ENCODE peak calls at places on chromosomes 2 and 18, in ten cellular contexts. One of them, this sample, is unnamed.

GRCh38 chr2:14626873-14627272 is 5.6 kb upstream of the LRATD1 start:
- DNase-seq in astrocyte of the spinal cord: no peak
- DNase-seq in Caki2: no peak
- DNase-seq in stimulated activated CD4-positive, alpha-beta T cell treated with anti-CD3 and anti-CD28 coated beads, Interleukin-4, amount 100 ng/mL, for 24 hours: no peak
- DNase-seq in AG04449: no peak
- DNase-seq in ecto neural progenitor cell: no peak
- DNase-seq in adipocyte: no peak
- DNase-seq in NCI-H748 treated with DMSO at 0.1 percent for 48 hours: peak
- DNase-seq in AG20443: no peak
- DNase-seq in aorta: no peak
- DNase-seq in this sample: peak

GRCh38 chr18:44839239-44839666 is 158.6 kb downstream of the SETBP1 start:
- DNase-seq in astrocyte of the spinal cord: peak
- DNase-seq in Caki2: peak
- DNase-seq in stimulated activated CD4-positive, alpha-beta T cell treated with anti-CD3 and anti-CD28 coated beads, Interleukin-4, amount 100 ng/mL, for 24 hours: peak
- DNase-seq in AG04449: no peak
- DNase-seq in ecto neural progenitor cell: no peak
- DNase-seq in adipocyte: peak
- DNase-seq in NCI-H748 treated with DMSO at 0.1 percent for 48 hours: no peak
- DNase-seq in AG20443: peak
- DNase-seq in aorta: peak
- DNase-seq in this sample: no peak

GRCh38 chr2:96484096-96484495 is 21.1 kb downstream of the NEURL3 start:
- DNase-seq in astrocyte of the spinal cord: no peak
- DNase-seq in Caki2: no peak
- DNase-seq in stimulated activated CD4-positive, alpha-beta T cell treated with anti-CD3 and anti-CD28 coated beads, Interleukin-4, amount 100 ng/mL, for 24 hours: no peak
- DNase-seq in AG04449: no peak
- DNase-seq in ecto neural progenitor cell: no peak
- DNase-seq in adipocyte: no peak
- DNase-seq in NCI-H748 treated with DMSO at 0.1 percent for 48 hours: no peak
- DNase-seq in AG20443: no peak
- DNase-seq in aorta: no peak
- DNase-seq in this sample: no peak

GRCh38 chr18:50401888-50402287 is 27.0 kb downstream of the SKA1 start:
- DNase-seq in astrocyte of the spinal cord: peak
- DNase-seq in Caki2: no peak
- DNase-seq in stimulated activated CD4-positive, alpha-beta T cell treated with anti-CD3 and anti-CD28 coated beads, Interleukin-4, amount 100 ng/mL, for 24 hours: no peak
- DNase-seq in AG04449: no peak
- DNase-seq in ecto neural progenitor cell: no peak
- DNase-seq in adipocyte: no peak
- DNase-seq in NCI-H748 treated with DMSO at 0.1 percent for 48 hours: peak
- DNase-seq in AG20443: peak
- DNase-seq in aorta: no peak
- DNase-seq in this sample: peak

GRCh38 chr2:172554352-172555271 is 1.3 kb upstream of the PDK1 start:
- DNase-seq in astrocyte of the spinal cord: no peak
- DNase-seq in Caki2: no peak
- DNase-seq in stimulated activated CD4-positive, alpha-beta T cell treated with anti-CD3 and anti-CD28 coated beads, Interleukin-4, amount 100 ng/mL, for 24 hours: peak
- DNase-seq in AG04449: no peak
- DNase-seq in ecto neural progenitor cell: no peak
- DNase-seq in adipocyte: no peak
- DNase-seq in NCI-H748 treated with DMSO at 0.1 percent for 48 hours: no peak
- DNase-seq in AG20443: no peak
- DNase-seq in aorta: no peak
- DNase-seq in this sample: no peak

GRCh38 chr2:127196998-127197397 is 23.1 kb downstream of the CYP27C1 start:
- DNase-seq in astrocyte of the spinal cord: no peak
- DNase-seq in Caki2: peak
- DNase-seq in stimulated activated CD4-positive, alpha-beta T cell treated with anti-CD3 and anti-CD28 coated beads, Interleukin-4, amount 100 ng/mL, for 24 hours: no peak
- DNase-seq in AG04449: no peak
- DNase-seq in ecto neural progenitor cell: no peak
- DNase-seq in adipocyte: no peak
- DNase-seq in NCI-H748 treated with DMSO at 0.1 percent for 48 hours: peak
- DNase-seq in AG20443: no peak
- DNase-seq in aorta: no peak
- DNase-seq in this sample: peak

GRCh38 chr2:42249284-42249683 is 80.1 kb downstream of the EML4 start:
- DNase-seq in astrocyte of the spinal cord: no peak
- DNase-seq in Caki2: no peak
- DNase-seq in stimulated activated CD4-positive, alpha-beta T cell treated with anti-CD3 and anti-CD28 coated beads, Interleukin-4, amount 100 ng/mL, for 24 hours: no peak
- DNase-seq in AG04449: no peak
- DNase-seq in ecto neural progenitor cell: no peak
- DNase-seq in adipocyte: no peak
- DNase-seq in NCI-H748 treated with DMSO at 0.1 percent for 48 hours: no peak
- DNase-seq in AG20443: no peak
- DNase-seq in aorta: no peak
- DNase-seq in this sample: no peak

GRCh38 chr2:196959291-196959690 is 32.8 kb upstream of the PGAP1 start:
- DNase-seq in astrocyte of the spinal cord: no peak
- DNase-seq in Caki2: no peak
- DNase-seq in stimulated activated CD4-positive, alpha-beta T cell treated with anti-CD3 and anti-CD28 coated beads, Interleukin-4, amount 100 ng/mL, for 24 hours: no peak
- DNase-seq in AG04449: no peak
- DNase-seq in ecto neural progenitor cell: no peak
- DNase-seq in adipocyte: no peak
- DNase-seq in NCI-H748 treated with DMSO at 0.1 percent for 48 hours: no peak
- DNase-seq in AG20443: no peak
- DNase-seq in aorta: no peak
- DNase-seq in this sample: no peak

GRCh38 chr2:40823465-40823864 is 371.6 kb upstream of the SLC8A1 start:
- DNase-seq in astrocyte of the spinal cord: no peak
- DNase-seq in Caki2: no peak
- DNase-seq in stimulated activated CD4-positive, alpha-beta T cell treated with anti-CD3 and anti-CD28 coated beads, Interleukin-4, amount 100 ng/mL, for 24 hours: no peak
- DNase-seq in AG04449: no peak
- DNase-seq in ecto neural progenitor cell: no peak
- DNase-seq in adipocyte: no peak
- DNase-seq in NCI-H748 treated with DMSO at 0.1 percent for 48 hours: no peak
- DNase-seq in AG20443: no peak
- DNase-seq in aorta: no peak
- DNase-seq in this sample: no peak

GRCh38 chr18:49628993-49629795 is 67.3 kb downstream of the LIPG start:
- DNase-seq in astrocyte of the spinal cord: no peak
- DNase-seq in Caki2: peak
- DNase-seq in stimulated activated CD4-positive, alpha-beta T cell treated with anti-CD3 and anti-CD28 coated beads, Interleukin-4, amount 100 ng/mL, for 24 hours: no peak
- DNase-seq in AG04449: no peak
- DNase-seq in ecto neural progenitor cell: peak
- DNase-seq in adipocyte: no peak
- DNase-seq in NCI-H748 treated with DMSO at 0.1 percent for 48 hours: no peak
- DNase-seq in AG20443: peak
- DNase-seq in aorta: no peak
- DNase-seq in this sample: no peak

GRCh38 chr2:75787532-75788132 is 76.9 kb upstream of the GCFC2 start:
- DNase-seq in astrocyte of the spinal cord: peak
- DNase-seq in Caki2: peak
- DNase-seq in stimulated activated CD4-positive, alpha-beta T cell treated with anti-CD3 and anti-CD28 coated beads, Interleukin-4, amount 100 ng/mL, for 24 hours: no peak
- DNase-seq in AG04449: no peak
- DNase-seq in ecto neural progenitor cell: no peak
- DNase-seq in adipocyte: peak
- DNase-seq in NCI-H748 treated with DMSO at 0.1 percent for 48 hours: peak
- DNase-seq in AG20443: peak
- DNase-seq in aorta: no peak
- DNase-seq in this sample: peak

GRCh38 chr18:7878265-7879173 is 311.4 kb downstream of the PTPRM start:
- DNase-seq in astrocyte of the spinal cord: no peak
- DNase-seq in Caki2: peak
- DNase-seq in stimulated activated CD4-positive, alpha-beta T cell treated with anti-CD3 and anti-CD28 coated beads, Interleukin-4, amount 100 ng/mL, for 24 hours: no peak
- DNase-seq in AG04449: no peak
- DNase-seq in ecto neural progenitor cell: no peak
- DNase-seq in adipocyte: no peak
- DNase-seq in NCI-H748 treated with DMSO at 0.1 percent for 48 hours: peak
- DNase-seq in AG20443: no peak
- DNase-seq in aorta: no peak
- DNase-seq in this sample: peak

GRCh38 chr2:193869564-193869963 is 1674.8 kb upstream of the TMEFF2 start:
- DNase-seq in astrocyte of the spinal cord: no peak
- DNase-seq in Caki2: no peak
- DNase-seq in stimulated activated CD4-positive, alpha-beta T cell treated with anti-CD3 and anti-CD28 coated beads, Interleukin-4, amount 100 ng/mL, for 24 hours: no peak
- DNase-seq in AG04449: no peak
- DNase-seq in ecto neural progenitor cell: no peak
- DNase-seq in adipocyte: no peak
- DNase-seq in NCI-H748 treated with DMSO at 0.1 percent for 48 hours: no peak
- DNase-seq in AG20443: no peak
- DNase-seq in aorta: no peak
- DNase-seq in this sample: no peak

GRCh38 chr18:25350561-25351201 is 1.3 kb downstream of the ZNF521 start:
- DNase-seq in astrocyte of the spinal cord: peak
- DNase-seq in Caki2: peak
- DNase-seq in stimulated activated CD4-positive, alpha-beta T cell treated with anti-CD3 and anti-CD28 coated beads, Interleukin-4, amount 100 ng/mL, for 24 hours: no peak
- DNase-seq in AG04449: no peak
- DNase-seq in ecto neural progenitor cell: peak
- DNase-seq in adipocyte: peak
- DNase-seq in NCI-H748 treated with DMSO at 0.1 percent for 48 hours: peak
- DNase-seq in AG20443: peak
- DNase-seq in aorta: peak
- DNase-seq in this sample: no peak

GRCh38 chr2:176827269-176827668 is 385.3 kb upstream of the HNRNPA3 start:
- DNase-seq in astrocyte of the spinal cord: no peak
- DNase-seq in Caki2: no peak
- DNase-seq in stimulated activated CD4-positive, alpha-beta T cell treated with anti-CD3 and anti-CD28 coated beads, Interleukin-4, amount 100 ng/mL, for 24 hours: peak
- DNase-seq in AG04449: no peak
- DNase-seq in ecto neural progenitor cell: no peak
- DNase-seq in adipocyte: no peak
- DNase-seq in NCI-H748 treated with DMSO at 0.1 percent for 48 hours: no peak
- DNase-seq in AG20443: peak
- DNase-seq in aorta: no peak
- DNase-seq in this sample: no peak

GRCh38 chr2:71610671-71611070 is 157.3 kb downstream of the DYSF start:
- DNase-seq in astrocyte of the spinal cord: no peak
- DNase-seq in Caki2: no peak
- DNase-seq in stimulated activated CD4-positive, alpha-beta T cell treated with anti-CD3 and anti-CD28 coated beads, Interleukin-4, amount 100 ng/mL, for 24 hours: no peak
- DNase-seq in AG04449: no peak
- DNase-seq in ecto neural progenitor cell: no peak
- DNase-seq in adipocyte: no peak
- DNase-seq in NCI-H748 treated with DMSO at 0.1 percent for 48 hours: no peak
- DNase-seq in AG20443: no peak
- DNase-seq in aorta: peak
- DNase-seq in this sample: no peak

GRCh38 chr2:105487142-105488069 is 88.6 kb upstream of the FHL2 start:
- DNase-seq in astrocyte of the spinal cord: peak
- DNase-seq in Caki2: peak
- DNase-seq in stimulated activated CD4-positive, alpha-beta T cell treated with anti-CD3 and anti-CD28 coated beads, Interleukin-4, amount 100 ng/mL, for 24 hours: no peak
- DNase-seq in AG04449: peak
- DNase-seq in ecto neural progenitor cell: no peak
- DNase-seq in adipocyte: peak
- DNase-seq in NCI-H748 treated with DMSO at 0.1 percent for 48 hours: no peak
- DNase-seq in AG20443: peak
- DNase-seq in aorta: no peak
- DNase-seq in this sample: no peak

GRCh38 chr2:143176606-143177005 is 47.4 kb downstream of the ARHGAP15 start:
- DNase-seq in astrocyte of the spinal cord: no peak
- DNase-seq in Caki2: no peak
- DNase-seq in stimulated activated CD4-positive, alpha-beta T cell treated with anti-CD3 and anti-CD28 coated beads, Interleukin-4, amount 100 ng/mL, for 24 hours: no peak
- DNase-seq in AG04449: no peak
- DNase-seq in ecto neural progenitor cell: no peak
- DNase-seq in adipocyte: no peak
- DNase-seq in NCI-H748 treated with DMSO at 0.1 percent for 48 hours: no peak
- DNase-seq in AG20443: no peak
- DNase-seq in aorta: no peak
- DNase-seq in this sample: no peak

GRCh38 chr18:79510731-79511141 is 115.0 kb downstream of the NFATC1 start:
- DNase-seq in astrocyte of the spinal cord: no peak
- DNase-seq in Caki2: no peak
- DNase-seq in stimulated activated CD4-positive, alpha-beta T cell treated with anti-CD3 and anti-CD28 coated beads, Interleukin-4, amount 100 ng/mL, for 24 hours: no peak
- DNase-seq in AG04449: no peak
- DNase-seq in ecto neural progenitor cell: no peak
- DNase-seq in adipocyte: no peak
- DNase-seq in NCI-H748 treated with DMSO at 0.1 percent for 48 hours: no peak
- DNase-seq in AG20443: no peak
- DNase-seq in aorta: peak
- DNase-seq in this sample: no peak

GRCh38 chr18:36467614-36468013 is 170.1 kb downstream of the FHOD3 start:
- DNase-seq in astrocyte of the spinal cord: no peak
- DNase-seq in Caki2: no peak
- DNase-seq in stimulated activated CD4-positive, alpha-beta T cell treated with anti-CD3 and anti-CD28 coated beads, Interleukin-4, amount 100 ng/mL, for 24 hours: no peak
- DNase-seq in AG04449: no peak
- DNase-seq in ecto neural progenitor cell: no peak
- DNase-seq in adipocyte: no peak
- DNase-seq in NCI-H748 treated with DMSO at 0.1 percent for 48 hours: no peak
- DNase-seq in AG20443: no peak
- DNase-seq in aorta: no peak
- DNase-seq in this sample: peak

GRCh38 chr18:49819768-49820662 is 6.7 kb upstream of the ACAA2 start:
- DNase-seq in astrocyte of the spinal cord: no peak
- DNase-seq in Caki2: no peak
- DNase-seq in stimulated activated CD4-positive, alpha-beta T cell treated with anti-CD3 and anti-CD28 coated beads, Interleukin-4, amount 100 ng/mL, for 24 hours: peak
- DNase-seq in AG04449: no peak
- DNase-seq in ecto neural progenitor cell: no peak
- DNase-seq in adipocyte: no peak
- DNase-seq in NCI-H748 treated with DMSO at 0.1 percent for 48 hours: no peak
- DNase-seq in AG20443: no peak
- DNase-seq in aorta: no peak
- DNase-seq in this sample: peak

GRCh38 chr18:36672437-36673344 is 156.1 kb downstream of the TPGS2 start:
- DNase-seq in astrocyte of the spinal cord: peak
- DNase-seq in Caki2: peak
- DNase-seq in stimulated activated CD4-positive, alpha-beta T cell treated with anti-CD3 and anti-CD28 coated beads, Interleukin-4, amount 100 ng/mL, for 24 hours: no peak
- DNase-seq in AG04449: no peak
- DNase-seq in ecto neural progenitor cell: no peak
- DNase-seq in adipocyte: peak
- DNase-seq in NCI-H748 treated with DMSO at 0.1 percent for 48 hours: peak
- DNase-seq in AG20443: peak
- DNase-seq in aorta: no peak
- DNase-seq in this sample: peak

GRCh38 chr2:67463810-67464209 is 66.7 kb downstream of the ETAA1 start:
- DNase-seq in astrocyte of the spinal cord: peak
- DNase-seq in Caki2: peak
- DNase-seq in stimulated activated CD4-positive, alpha-beta T cell treated with anti-CD3 and anti-CD28 coated beads, Interleukin-4, amount 100 ng/mL, for 24 hours: no peak
- DNase-seq in AG04449: no peak
- DNase-seq in ecto neural progenitor cell: no peak
- DNase-seq in adipocyte: no peak
- DNase-seq in NCI-H748 treated with DMSO at 0.1 percent for 48 hours: peak
- DNase-seq in AG20443: no peak
- DNase-seq in aorta: no peak
- DNase-seq in this sample: peak

GRCh38 chr2:23690421-23691105 is 236.4 kb downstream of the ATAD2B start:
- DNase-seq in astrocyte of the spinal cord: no peak
- DNase-seq in Caki2: no peak
- DNase-seq in stimulated activated CD4-positive, alpha-beta T cell treated with anti-CD3 and anti-CD28 coated beads, Interleukin-4, amount 100 ng/mL, for 24 hours: no peak
- DNase-seq in AG04449: no peak
- DNase-seq in ecto neural progenitor cell: no peak
- DNase-seq in adipocyte: no peak
- DNase-seq in NCI-H748 treated with DMSO at 0.1 percent for 48 hours: no peak
- DNase-seq in AG20443: no peak
- DNase-seq in aorta: peak
- DNase-seq in this sample: no peak

GRCh38 chr2:168583710-168584521 is 127.8 kb downstream of the CERS6 start:
- DNase-seq in astrocyte of the spinal cord: peak
- DNase-seq in Caki2: peak
- DNase-seq in stimulated activated CD4-positive, alpha-beta T cell treated with anti-CD3 and anti-CD28 coated beads, Interleukin-4, amount 100 ng/mL, for 24 hours: no peak
- DNase-seq in AG04449: no peak
- DNase-seq in ecto neural progenitor cell: no peak
- DNase-seq in adipocyte: peak
- DNase-seq in NCI-H748 treated with DMSO at 0.1 percent for 48 hours: no peak
- DNase-seq in AG20443: peak
- DNase-seq in aorta: no peak
- DNase-seq in this sample: no peak

GRCh38 chr2:240387669-240388358 is 47.6 kb upstream of the GPC1 start:
- DNase-seq in astrocyte of the spinal cord: peak
- DNase-seq in Caki2: peak
- DNase-seq in stimulated activated CD4-positive, alpha-beta T cell treated with anti-CD3 and anti-CD28 coated beads, Interleukin-4, amount 100 ng/mL, for 24 hours: no peak
- DNase-seq in AG04449: peak
- DNase-seq in ecto neural progenitor cell: no peak
- DNase-seq in adipocyte: peak
- DNase-seq in NCI-H748 treated with DMSO at 0.1 percent for 48 hours: no peak
- DNase-seq in AG20443: peak
- DNase-seq in aorta: peak
- DNase-seq in this sample: no peak

GRCh38 chr2:152298754-152299153 is 36.2 kb upstream of the FMNL2 start:
- DNase-seq in astrocyte of the spinal cord: peak
- DNase-seq in Caki2: peak
- DNase-seq in stimulated activated CD4-positive, alpha-beta T cell treated with anti-CD3 and anti-CD28 coated beads, Interleukin-4, amount 100 ng/mL, for 24 hours: no peak
- DNase-seq in AG04449: no peak
- DNase-seq in ecto neural progenitor cell: no peak
- DNase-seq in adipocyte: peak
- DNase-seq in NCI-H748 treated with DMSO at 0.1 percent for 48 hours: no peak
- DNase-seq in AG20443: no peak
- DNase-seq in aorta: no peak
- DNase-seq in this sample: no peak

GRCh38 chr2:165182029-165182428 is 21.8 kb downstream of the SCN3A start:
- DNase-seq in astrocyte of the spinal cord: no peak
- DNase-seq in Caki2: no peak
- DNase-seq in stimulated activated CD4-positive, alpha-beta T cell treated with anti-CD3 and anti-CD28 coated beads, Interleukin-4, amount 100 ng/mL, for 24 hours: no peak
- DNase-seq in AG04449: no peak
- DNase-seq in ecto neural progenitor cell: no peak
- DNase-seq in adipocyte: no peak
- DNase-seq in NCI-H748 treated with DMSO at 0.1 percent for 48 hours: no peak
- DNase-seq in AG20443: no peak
- DNase-seq in aorta: no peak
- DNase-seq in this sample: no peak

This sample was measured in NCI-H510A treated with DMSO at 0.1 percent for 48 hours.